ENCODE peak calls at places on chromosomes 16 and 17, in five cellular contexts. A is SK-N-SH, N is K562, H is HepG2, S is GM12878. I is an unnamed sample.

GRCh38 chr17:56203430-56203829 is 50.2 kb downstream of the ANKFN1 start:
- DNase-seq in H (peak), S (no peak), N (peak), A (peak), I (peak)

GRCh38 chr16:79994413-79994812 is 393.9 kb upstream of the MAF start:
- DNase-seq in S (no peak), A (no peak), H (no peak), N (no peak), I (no peak)

GRCh38 chr16:2963074-2963610 is 933 bp upstream of the KREMEN2 start:
- DNase-seq in A (no peak), S (no peak), N (peak), H (no peak), I (no peak)

GRCh38 chr16:69329369-69330285 is 761 bp downstream of the PDF start:
- DNase-seq in H (no peak), A (peak), N (peak), S (no peak), I (no peak)

GRCh38 chr16:11667824-11668589 is at the start of gene SNN:
- DNase-seq in A (peak), S (no peak), H (peak), N (peak), I (peak)

GRCh38 chr16:87375426-87376135 is 8.0 kb downstream of the FBXO31 start:
- DNase-seq in H (no peak), A (no peak), S (no peak), N (no peak), I (no peak)

GRCh38 chr16:24646646-24646995 is 82.8 kb upstream of the TNRC6A start:
- DNase-seq in S (no peak), A (no peak), N (no peak), H (no peak), I (no peak)

GRCh38 chr16:15427648-15428239 is 6.6 kb upstream of the BMERB1 start:
- DNase-seq in N (peak), H (peak), S (no peak), A (peak), I (no peak)

GRCh38 chr17:55344514-55344997 is 77.1 kb downstream of the MMD start:
- DNase-seq in H (no peak), A (peak), N (peak), S (no peak), I (no peak)

GRCh38 chr17:954431-955164 is 25.0 kb downstream of the NXN start:
- DNase-seq in H (peak), A (no peak), N (no peak), S (no peak), I (no peak)

GRCh38 chr16:56477096-56477878 is 25.9 kb downstream of the OGFOD1 start:
- DNase-seq in S (no peak), H (peak), N (peak), A (no peak), I (no peak)

GRCh38 chr16:71737501-71737900 is 13.0 kb upstream of the PHLPP2 start:
- DNase-seq in N (no peak), S (no peak), A (no peak), H (no peak), I (no peak)

GRCh38 chr17:45223541-45224528 is 2.1 kb downstream of the FMNL1 start:
- DNase-seq in H (no peak), S (no peak), A (no peak), N (no peak), I (peak)

GRCh38 chr16:66551362-66551761 is 1.0 kb upstream of the CKLF start:
- DNase-seq in A (peak), S (peak), H (peak), N (peak), I (peak)

GRCh38 chr17:11996722-11997146 is 541 bp downstream of the ZNF18 start:
- DNase-seq in A (no peak), H (peak), S (peak), N (peak), I (peak)

GRCh38 chr17:42281571-42282096 is 5.4 kb upstream of the STAT5B start:
- DNase-seq in H (no peak), N (no peak), S (no peak), A (peak), I (no peak)

GRCh38 chr17:57783338-57783742 is 38.2 kb upstream of the CCDC182 start:
- DNase-seq in S (no peak), H (peak), A (peak), N (peak), I (peak)

GRCh38 chr16:82370282-82370681 is 200.3 kb upstream of the MPHOSPH6 start:
- DNase-seq in S (no peak), N (no peak), H (no peak), A (no peak), I (no peak)
- TF ChIP-seq REST in S (no peak), N (no peak), H (no peak), A (no peak), I (no peak)

GRCh38 chr17:80926601-80927250 is 64.9 kb upstream of the CHMP6 start:
- DNase-seq in A (no peak), H (no peak), S (no peak), N (no peak), I (no peak)

GRCh38 chr17:80930335-80931040 is 61.2 kb upstream of the CHMP6 start:
- DNase-seq in A (no peak), H (no peak), S (no peak), N (no peak), I (no peak)

GRCh38 chr17:80929449-80929848 is 62.2 kb upstream of the CHMP6 start:
- DNase-seq in S (peak), N (no peak), A (no peak), H (no peak), I (no peak)

GRCh38 chr17:80925668-80926067 is 66.0 kb upstream of the CHMP6 start:
- DNase-seq in S (no peak), N (no peak), H (no peak), A (no peak), I (no peak)

GRCh38 chr17:80927791-80928216 is 63.8 kb upstream of the CHMP6 start:
- DNase-seq in A (no peak), H (no peak), S (no peak), N (no peak), I (no peak)
- TF ChIP-seq GABPA in A (no peak), H (no peak), S (no peak), N (no peak), I (no peak)

GRCh38 chr16:4306439-4307214 is 9.2 kb upstream of the GLIS2 start:
- DNase-seq in A (peak), H (no peak), N (peak), S (no peak), I (no peak)
- TF ChIP-seq POLR2AphosphoS5 in A (no peak), H (no peak), N (no peak), S (peak), I (no peak)

GRCh38 chr17:7014995-7015586 is 2.7 kb downstream of the RNASEK start:
- DNase-seq in H (no peak), S (peak), A (no peak), N (no peak), I (no peak)
- TF ChIP-seq REST in H (no peak), S (no peak), A (no peak), N (no peak), I (no peak)

GRCh38 chr17:52604105-52604504 is 445.6 kb upstream of the CA10 start:
- DNase-seq in N (no peak), H (no peak), S (no peak), A (no peak), I (no peak)
- TF ChIP-seq GABPA in N (no peak), H (no peak), S (no peak), A (no peak), I (no peak)

GRCh38 chr17:16934836-16935235 is 37.1 kb downstream of the TNFRSF13B start:
- DNase-seq in N (no peak), A (no peak), S (no peak), H (no peak), I (no peak)
- TF ChIP-seq POLR2AphosphoS5 in N (no peak), A (no peak), S (peak), H (no peak), I (no peak)

DNA sequence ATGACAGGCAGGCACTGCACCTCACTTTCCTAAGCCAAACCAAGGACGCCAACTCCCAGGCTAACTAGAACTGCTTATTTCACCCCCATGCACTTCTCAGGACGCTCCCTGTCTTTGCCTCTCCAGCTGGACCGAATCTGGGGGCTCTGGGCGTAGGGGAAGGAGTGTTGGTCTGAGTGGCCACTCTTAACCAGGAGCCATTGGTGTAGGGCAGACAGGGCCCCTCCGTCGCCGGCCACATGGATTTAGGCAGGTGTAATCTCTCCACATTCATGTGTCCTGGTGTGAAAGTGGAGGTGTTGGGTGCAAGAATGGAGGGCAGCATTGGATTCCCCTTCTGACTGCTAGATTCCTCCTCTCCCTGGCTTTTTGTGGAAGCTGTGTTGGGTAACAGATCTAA is 9.8 kb downstream of the ATP2C2 start:
- DNase-seq in S (no peak), H (no peak), A (no peak), N (no peak), I (no peak)
- TF ChIP-seq REST in S (no peak), H (no peak), A (no peak), N (no peak), I (no peak)

GRCh38 chr17:48460055-48460454 is 30.0 kb upstream of the SKAP1 start:
- DNase-seq in S (no peak), N (no peak), H (no peak), A (no peak), I (no peak)

GRCh38 chr17:48462946-48463345 is 32.9 kb upstream of the SKAP1 start:
- DNase-seq in N (no peak), A (no peak), S (no peak), H (no peak), I (no peak)

GRCh38 chr17:48457080-48457836 is 27.2 kb upstream of the SKAP1 start:
- DNase-seq in N (peak), A (peak), S (no peak), H (peak), I (peak)

GRCh38 chr17:48456584-48456983 is 26.6 kb upstream of the SKAP1 start:
- DNase-seq in N (peak), S (no peak), A (no peak), H (no peak), I (no peak)

DNA sequence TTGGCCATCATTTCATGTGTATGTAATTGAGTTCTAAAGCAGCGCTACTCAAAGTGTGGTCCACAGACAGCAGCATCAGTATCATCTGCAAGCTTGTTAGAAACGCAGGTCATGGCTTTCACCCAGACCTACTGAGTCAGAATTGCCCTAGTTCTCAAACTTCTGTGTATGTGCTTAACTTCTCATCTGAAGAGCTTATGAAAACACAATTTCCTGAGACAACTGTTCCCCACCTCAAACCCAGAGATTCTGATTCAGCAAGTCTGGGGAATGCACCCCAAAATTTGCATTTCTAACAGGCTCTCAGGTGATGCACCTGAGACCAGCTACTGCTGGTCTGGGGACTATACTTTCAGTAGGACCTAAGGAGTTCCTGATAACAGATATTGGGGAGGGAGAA is 29.1 kb upstream of the SKAP1 start:
- DNase-seq in A (no peak), H (no peak), S (no peak), N (no peak), I (no peak)
- TF ChIP-seq GABPA in A (no peak), H (no peak), S (no peak), N (no peak), I (no peak)

GRCh38 chr16:49622084-49622390 is 233.9 kb downstream of the ZNF423 start:
- DNase-seq in H (no peak), N (no peak), A (no peak), S (no peak), I (no peak)

GRCh38 chr16:49622421-49623402 is 233.2 kb downstream of the ZNF423 start:
- DNase-seq in A (no peak), N (no peak), H (no peak), S (no peak), I (no peak)

GRCh38 chr16:49628148-49628547 is 227.8 kb downstream of the ZNF423 start:
- DNase-seq in A (no peak), H (no peak), S (no peak), N (no peak), I (no peak)

GRCh38 chr16:49623501-49624266 is 232.2 kb downstream of the ZNF423 start:
- DNase-seq in S (no peak), A (no peak), H (no peak), N (no peak), I (no peak)

DNA sequence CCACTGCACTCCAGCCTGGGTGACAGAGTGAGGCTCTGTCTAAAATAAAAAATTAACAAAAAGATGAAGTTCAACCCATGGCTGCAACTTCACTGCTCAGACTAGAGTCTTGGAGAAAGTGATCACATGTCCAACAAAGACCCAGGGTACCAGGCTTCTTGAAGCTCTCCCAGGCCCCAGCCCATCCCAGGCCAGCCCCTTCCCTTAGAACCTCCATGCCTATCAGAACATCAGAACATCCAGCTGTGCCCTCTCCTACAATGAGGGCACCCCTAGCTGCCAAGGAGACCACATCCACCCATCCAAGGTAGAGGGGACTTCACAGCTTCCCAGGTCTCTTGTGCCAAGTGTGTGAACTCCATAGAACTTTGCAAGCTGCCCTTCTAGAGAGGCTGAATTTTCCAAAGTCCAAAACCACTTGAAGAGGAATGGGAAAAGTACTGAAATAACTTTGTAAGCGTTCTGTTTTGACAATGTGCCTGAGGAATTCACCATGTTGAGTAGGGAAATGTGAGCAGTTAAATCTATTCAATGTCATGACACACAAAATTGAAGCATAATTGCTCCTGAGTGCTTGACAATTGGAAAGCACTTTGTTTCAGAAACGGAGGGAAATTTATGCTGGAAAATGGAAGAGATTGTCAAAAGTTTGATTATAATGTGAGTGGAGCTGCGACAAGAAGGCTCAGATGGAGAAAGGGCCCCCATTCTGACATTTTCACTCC is 230.4 kb downstream of the ZNF423 start:
- DNase-seq in H (no peak), A (no peak), N (no peak), S (no peak), I (no peak)
- TF ChIP-seq POLR2AphosphoS5 in H (no peak), A (no peak), N (no peak), S (no peak), I (no peak)